ENCODE peak calls at places on chromosomes 12 and 14, in six cellular contexts. One of them, this sample, is unnamed.

GRCh38 chr12:19244312-19244711 is 114.8 kb downstream of the PLEKHA5 start:
- DNase-seq in NCI-H510A treated with DMSO at 0.1 percent for 48 hours: no peak
- DNase-seq in ovary: no peak
- DNase-seq in cardiac fibroblast: no peak
- DNase-seq in activated CD4-positive, alpha-beta T cell treated with anti-CD3 and anti-CD28 coated beads, Interleukin-2, amount 50 U/mL, for 1 hour: no peak
- DNase-seq in activated gamma-delta T cell treated with anti-CD3 and anti-CD28 coated beads, Interleukin-2, amount 50 U/mL, for 16 hours: no peak
- DNase-seq in this sample: peak

GRCh38 chr14:102774391-102775153 is 2.7 kb upstream of the TRAF3 start:
- DNase-seq in ovary: peak
- DNase-seq in activated CD4-positive, alpha-beta T cell treated with anti-CD3 and anti-CD28 coated beads, Interleukin-2, amount 50 U/mL, for 1 hour: peak
- DNase-seq in NCI-H510A treated with DMSO at 0.1 percent for 48 hours: peak
- DNase-seq in activated gamma-delta T cell treated with anti-CD3 and anti-CD28 coated beads, Interleukin-2, amount 50 U/mL, for 16 hours: peak
- DNase-seq in cardiac fibroblast: peak
- DNase-seq in this sample: peak

GRCh38 chr14:101065696-101066694 is 162.5 kb upstream of the RTL1 start:
- DNase-seq in NCI-H510A treated with DMSO at 0.1 percent for 48 hours: no peak
- DNase-seq in activated CD4-positive, alpha-beta T cell treated with anti-CD3 and anti-CD28 coated beads, Interleukin-2, amount 50 U/mL, for 1 hour: no peak
- DNase-seq in ovary: no peak
- DNase-seq in cardiac fibroblast: no peak
- DNase-seq in activated gamma-delta T cell treated with anti-CD3 and anti-CD28 coated beads, Interleukin-2, amount 50 U/mL, for 16 hours: no peak
- DNase-seq in this sample: no peak

GRCh38 chr14:70567791-70568190 is 32.7 kb downstream of the MED6 start:
- DNase-seq in NCI-H510A treated with DMSO at 0.1 percent for 48 hours: peak
- DNase-seq in activated gamma-delta T cell treated with anti-CD3 and anti-CD28 coated beads, Interleukin-2, amount 50 U/mL, for 16 hours: no peak
- DNase-seq in ovary: no peak
- DNase-seq in activated CD4-positive, alpha-beta T cell treated with anti-CD3 and anti-CD28 coated beads, Interleukin-2, amount 50 U/mL, for 1 hour: no peak
- DNase-seq in cardiac fibroblast: peak
- DNase-seq in this sample: peak

GRCh38 chr14:51860164-51860835 is at the start of gene GNG2:
- DNase-seq in activated CD4-positive, alpha-beta T cell treated with anti-CD3 and anti-CD28 coated beads, Interleukin-2, amount 50 U/mL, for 1 hour: peak
- DNase-seq in activated gamma-delta T cell treated with anti-CD3 and anti-CD28 coated beads, Interleukin-2, amount 50 U/mL, for 16 hours: peak
- DNase-seq in NCI-H510A treated with DMSO at 0.1 percent for 48 hours: peak
- DNase-seq in ovary: peak
- DNase-seq in cardiac fibroblast: peak
- DNase-seq in this sample: peak

GRCh38 chr12:16300222-16300621 is 22.7 kb upstream of the SLC15A5 start:
- DNase-seq in cardiac fibroblast: peak
- DNase-seq in NCI-H510A treated with DMSO at 0.1 percent for 48 hours: no peak
- DNase-seq in activated gamma-delta T cell treated with anti-CD3 and anti-CD28 coated beads, Interleukin-2, amount 50 U/mL, for 16 hours: no peak
- DNase-seq in ovary: no peak
- DNase-seq in activated CD4-positive, alpha-beta T cell treated with anti-CD3 and anti-CD28 coated beads, Interleukin-2, amount 50 U/mL, for 1 hour: no peak
- DNase-seq in this sample: no peak

GRCh38 chr12:102833687-102834435 is 83.2 kb downstream of the PAH start:
- DNase-seq in ovary: no peak
- DNase-seq in cardiac fibroblast: peak
- DNase-seq in activated gamma-delta T cell treated with anti-CD3 and anti-CD28 coated beads, Interleukin-2, amount 50 U/mL, for 16 hours: no peak
- DNase-seq in activated CD4-positive, alpha-beta T cell treated with anti-CD3 and anti-CD28 coated beads, Interleukin-2, amount 50 U/mL, for 1 hour: no peak
- DNase-seq in NCI-H510A treated with DMSO at 0.1 percent for 48 hours: no peak
- DNase-seq in this sample: peak

GRCh38 chr12:63276537-63277365 is 125.8 kb upstream of the AVPR1A start:
- DNase-seq in ovary: no peak
- DNase-seq in activated CD4-positive, alpha-beta T cell treated with anti-CD3 and anti-CD28 coated beads, Interleukin-2, amount 50 U/mL, for 1 hour: no peak
- DNase-seq in NCI-H510A treated with DMSO at 0.1 percent for 48 hours: peak
- DNase-seq in cardiac fibroblast: peak
- DNase-seq in activated gamma-delta T cell treated with anti-CD3 and anti-CD28 coated beads, Interleukin-2, amount 50 U/mL, for 16 hours: no peak
- DNase-seq in this sample: peak

GRCh38 chr12:29212682-29213397 is 63.8 kb downstream of the FAR2 start:
- DNase-seq in activated CD4-positive, alpha-beta T cell treated with anti-CD3 and anti-CD28 coated beads, Interleukin-2, amount 50 U/mL, for 1 hour: no peak
- DNase-seq in NCI-H510A treated with DMSO at 0.1 percent for 48 hours: no peak
- DNase-seq in activated gamma-delta T cell treated with anti-CD3 and anti-CD28 coated beads, Interleukin-2, amount 50 U/mL, for 16 hours: no peak
- DNase-seq in cardiac fibroblast: no peak
- DNase-seq in ovary: no peak
- DNase-seq in this sample: no peak

GRCh38 chr14:104518659-104519350 is 60.8 kb upstream of the C14orf180 start:
- DNase-seq in activated gamma-delta T cell treated with anti-CD3 and anti-CD28 coated beads, Interleukin-2, amount 50 U/mL, for 16 hours: no peak
- DNase-seq in ovary: no peak
- DNase-seq in cardiac fibroblast: no peak
- DNase-seq in activated CD4-positive, alpha-beta T cell treated with anti-CD3 and anti-CD28 coated beads, Interleukin-2, amount 50 U/mL, for 1 hour: no peak
- DNase-seq in NCI-H510A treated with DMSO at 0.1 percent for 48 hours: no peak
- DNase-seq in this sample: no peak

GRCh38 chr12:102992720-102993119 is 35.2 kb downstream of the ASCL1 start:
- DNase-seq in activated gamma-delta T cell treated with anti-CD3 and anti-CD28 coated beads, Interleukin-2, amount 50 U/mL, for 16 hours: no peak
- DNase-seq in cardiac fibroblast: no peak
- DNase-seq in activated CD4-positive, alpha-beta T cell treated with anti-CD3 and anti-CD28 coated beads, Interleukin-2, amount 50 U/mL, for 1 hour: no peak
- DNase-seq in NCI-H510A treated with DMSO at 0.1 percent for 48 hours: no peak
- DNase-seq in ovary: no peak
- DNase-seq in this sample: no peak

GRCh38 chr14:70602254-70602653 is 1.8 kb upstream of the MED6 start:
- DNase-seq in activated CD4-positive, alpha-beta T cell treated with anti-CD3 and anti-CD28 coated beads, Interleukin-2, amount 50 U/mL, for 1 hour: no peak
- DNase-seq in activated gamma-delta T cell treated with anti-CD3 and anti-CD28 coated beads, Interleukin-2, amount 50 U/mL, for 16 hours: no peak
- DNase-seq in ovary: no peak
- DNase-seq in NCI-H510A treated with DMSO at 0.1 percent for 48 hours: no peak
- DNase-seq in cardiac fibroblast: no peak
- DNase-seq in this sample: no peak

GRCh38 chr14:104425171-104425681 is 154.3 kb upstream of the C14orf180 start:
- DNase-seq in activated gamma-delta T cell treated with anti-CD3 and anti-CD28 coated beads, Interleukin-2, amount 50 U/mL, for 16 hours: no peak
- DNase-seq in NCI-H510A treated with DMSO at 0.1 percent for 48 hours: no peak
- DNase-seq in cardiac fibroblast: no peak
- DNase-seq in ovary: no peak
- DNase-seq in activated CD4-positive, alpha-beta T cell treated with anti-CD3 and anti-CD28 coated beads, Interleukin-2, amount 50 U/mL, for 1 hour: no peak
- DNase-seq in this sample: no peak

GRCh38 chr12:26749781-26750180 is 83.2 kb downstream of the ITPR2 start:
- DNase-seq in NCI-H510A treated with DMSO at 0.1 percent for 48 hours: peak
- DNase-seq in activated gamma-delta T cell treated with anti-CD3 and anti-CD28 coated beads, Interleukin-2, amount 50 U/mL, for 16 hours: no peak
- DNase-seq in ovary: no peak
- DNase-seq in activated CD4-positive, alpha-beta T cell treated with anti-CD3 and anti-CD28 coated beads, Interleukin-2, amount 50 U/mL, for 1 hour: no peak
- DNase-seq in cardiac fibroblast: no peak
- DNase-seq in this sample: peak

GRCh38 chr14:87152701-87153100 is 840.3 kb downstream of the GALC start:
- DNase-seq in NCI-H510A treated with DMSO at 0.1 percent for 48 hours: no peak
- DNase-seq in cardiac fibroblast: no peak
- DNase-seq in activated gamma-delta T cell treated with anti-CD3 and anti-CD28 coated beads, Interleukin-2, amount 50 U/mL, for 16 hours: no peak
- DNase-seq in ovary: no peak
- DNase-seq in activated CD4-positive, alpha-beta T cell treated with anti-CD3 and anti-CD28 coated beads, Interleukin-2, amount 50 U/mL, for 1 hour: no peak
- DNase-seq in this sample: no peak

GRCh38 chr14:51310453-51311074 is 70.5 kb downstream of the TMX1 start:
- DNase-seq in cardiac fibroblast: peak
- DNase-seq in activated CD4-positive, alpha-beta T cell treated with anti-CD3 and anti-CD28 coated beads, Interleukin-2, amount 50 U/mL, for 1 hour: no peak
- DNase-seq in ovary: no peak
- DNase-seq in activated gamma-delta T cell treated with anti-CD3 and anti-CD28 coated beads, Interleukin-2, amount 50 U/mL, for 16 hours: no peak
- DNase-seq in NCI-H510A treated with DMSO at 0.1 percent for 48 hours: no peak
- DNase-seq in this sample: no peak

GRCh38 chr14:55745906-55746305 is 165.9 kb downstream of the KTN1 start:
- DNase-seq in ovary: no peak
- DNase-seq in NCI-H510A treated with DMSO at 0.1 percent for 48 hours: no peak
- DNase-seq in activated CD4-positive, alpha-beta T cell treated with anti-CD3 and anti-CD28 coated beads, Interleukin-2, amount 50 U/mL, for 1 hour: no peak
- DNase-seq in activated gamma-delta T cell treated with anti-CD3 and anti-CD28 coated beads, Interleukin-2, amount 50 U/mL, for 16 hours: no peak
- DNase-seq in cardiac fibroblast: no peak
- DNase-seq in this sample: no peak

GRCh38 chr14:27199272-27199671 is 601.4 kb upstream of the NOVA1 start:
- DNase-seq in activated CD4-positive, alpha-beta T cell treated with anti-CD3 and anti-CD28 coated beads, Interleukin-2, amount 50 U/mL, for 1 hour: no peak
- DNase-seq in cardiac fibroblast: no peak
- DNase-seq in NCI-H510A treated with DMSO at 0.1 percent for 48 hours: no peak
- DNase-seq in ovary: no peak
- DNase-seq in activated gamma-delta T cell treated with anti-CD3 and anti-CD28 coated beads, Interleukin-2, amount 50 U/mL, for 16 hours: no peak
- DNase-seq in this sample: no peak

GRCh38 chr12:106243620-106244019 is 4.2 kb downstream of the CKAP4 start:
- DNase-seq in cardiac fibroblast: no peak
- DNase-seq in NCI-H510A treated with DMSO at 0.1 percent for 48 hours: no peak
- DNase-seq in ovary: no peak
- DNase-seq in activated CD4-positive, alpha-beta T cell treated with anti-CD3 and anti-CD28 coated beads, Interleukin-2, amount 50 U/mL, for 1 hour: no peak
- DNase-seq in activated gamma-delta T cell treated with anti-CD3 and anti-CD28 coated beads, Interleukin-2, amount 50 U/mL, for 16 hours: no peak
- DNase-seq in this sample: no peak

GRCh38 chr12:30448038-30448437 is 247.6 kb downstream of the IPO8 start:
- DNase-seq in cardiac fibroblast: peak
- DNase-seq in activated CD4-positive, alpha-beta T cell treated with anti-CD3 and anti-CD28 coated beads, Interleukin-2, amount 50 U/mL, for 1 hour: no peak
- DNase-seq in ovary: no peak
- DNase-seq in activated gamma-delta T cell treated with anti-CD3 and anti-CD28 coated beads, Interleukin-2, amount 50 U/mL, for 16 hours: no peak
- DNase-seq in NCI-H510A treated with DMSO at 0.1 percent for 48 hours: no peak
- DNase-seq in this sample: no peak

GRCh38 chr12:110554184-110554583 is 28.9 kb downstream of the PPTC7 start:
- DNase-seq in cardiac fibroblast: no peak
- DNase-seq in ovary: no peak
- DNase-seq in NCI-H510A treated with DMSO at 0.1 percent for 48 hours: no peak
- DNase-seq in activated gamma-delta T cell treated with anti-CD3 and anti-CD28 coated beads, Interleukin-2, amount 50 U/mL, for 16 hours: no peak
- DNase-seq in activated CD4-positive, alpha-beta T cell treated with anti-CD3 and anti-CD28 coated beads, Interleukin-2, amount 50 U/mL, for 1 hour: no peak
- DNase-seq in this sample: no peak

GRCh38 chr14:52342849-52343606 is 28.9 kb downstream of the PTGER2 start:
- DNase-seq in NCI-H510A treated with DMSO at 0.1 percent for 48 hours: no peak
- DNase-seq in activated CD4-positive, alpha-beta T cell treated with anti-CD3 and anti-CD28 coated beads, Interleukin-2, amount 50 U/mL, for 1 hour: no peak
- DNase-seq in ovary: no peak
- DNase-seq in activated gamma-delta T cell treated with anti-CD3 and anti-CD28 coated beads, Interleukin-2, amount 50 U/mL, for 16 hours: no peak
- DNase-seq in cardiac fibroblast: peak
- DNase-seq in this sample: peak

GRCh38 chr12:43937947-43938346 is 102.1 kb downstream of the TMEM117 start:
- DNase-seq in activated CD4-positive, alpha-beta T cell treated with anti-CD3 and anti-CD28 coated beads, Interleukin-2, amount 50 U/mL, for 1 hour: no peak
- DNase-seq in NCI-H510A treated with DMSO at 0.1 percent for 48 hours: no peak
- DNase-seq in activated gamma-delta T cell treated with anti-CD3 and anti-CD28 coated beads, Interleukin-2, amount 50 U/mL, for 16 hours: no peak
- DNase-seq in ovary: no peak
- DNase-seq in cardiac fibroblast: peak
- DNase-seq in this sample: peak

GRCh38 chr12:19451196-19451595 is 11.9 kb downstream of the AEBP2 start:
- DNase-seq in cardiac fibroblast: peak
- DNase-seq in activated gamma-delta T cell treated with anti-CD3 and anti-CD28 coated beads, Interleukin-2, amount 50 U/mL, for 16 hours: no peak
- DNase-seq in NCI-H510A treated with DMSO at 0.1 percent for 48 hours: no peak
- DNase-seq in activated CD4-positive, alpha-beta T cell treated with anti-CD3 and anti-CD28 coated beads, Interleukin-2, amount 50 U/mL, for 1 hour: no peak
- DNase-seq in ovary: no peak
- DNase-seq in this sample: no peak

GRCh38 chr12:55934773-55935172 is 3.8 kb downstream of the DGKA start:
- DNase-seq in activated gamma-delta T cell treated with anti-CD3 and anti-CD28 coated beads, Interleukin-2, amount 50 U/mL, for 16 hours: no peak
- DNase-seq in activated CD4-positive, alpha-beta T cell treated with anti-CD3 and anti-CD28 coated beads, Interleukin-2, amount 50 U/mL, for 1 hour: no peak
- DNase-seq in cardiac fibroblast: no peak
- DNase-seq in ovary: no peak
- DNase-seq in NCI-H510A treated with DMSO at 0.1 percent for 48 hours: no peak
- DNase-seq in this sample: no peak

GRCh38 chr14:59240356-59240755 is 51.9 kb downstream of the DAAM1 start:
- DNase-seq in NCI-H510A treated with DMSO at 0.1 percent for 48 hours: no peak
- DNase-seq in ovary: no peak
- DNase-seq in activated CD4-positive, alpha-beta T cell treated with anti-CD3 and anti-CD28 coated beads, Interleukin-2, amount 50 U/mL, for 1 hour: no peak
- DNase-seq in cardiac fibroblast: no peak
- DNase-seq in activated gamma-delta T cell treated with anti-CD3 and anti-CD28 coated beads, Interleukin-2, amount 50 U/mL, for 16 hours: no peak
- DNase-seq in this sample: no peak

GRCh38 chr12:83389237-83389996 is 702.7 kb downstream of the TMTC2 start:
- DNase-seq in cardiac fibroblast: no peak
- DNase-seq in ovary: no peak
- DNase-seq in activated gamma-delta T cell treated with anti-CD3 and anti-CD28 coated beads, Interleukin-2, amount 50 U/mL, for 16 hours: no peak
- DNase-seq in NCI-H510A treated with DMSO at 0.1 percent for 48 hours: no peak
- DNase-seq in activated CD4-positive, alpha-beta T cell treated with anti-CD3 and anti-CD28 coated beads, Interleukin-2, amount 50 U/mL, for 1 hour: no peak
- DNase-seq in this sample: peak

GRCh38 chr14:98903371-98903770 is 368.6 kb downstream of the BCL11B start:
- DNase-seq in activated gamma-delta T cell treated with anti-CD3 and anti-CD28 coated beads, Interleukin-2, amount 50 U/mL, for 16 hours: no peak
- DNase-seq in ovary: no peak
- DNase-seq in NCI-H510A treated with DMSO at 0.1 percent for 48 hours: no peak
- DNase-seq in activated CD4-positive, alpha-beta T cell treated with anti-CD3 and anti-CD28 coated beads, Interleukin-2, amount 50 U/mL, for 1 hour: no peak
- DNase-seq in cardiac fibroblast: no peak
- DNase-seq in this sample: peak

GRCh38 chr14:85527458-85527857 is 2.5 kb upstream of the FLRT2 start:
- DNase-seq in cardiac fibroblast: peak
- DNase-seq in activated CD4-positive, alpha-beta T cell treated with anti-CD3 and anti-CD28 coated beads, Interleukin-2, amount 50 U/mL, for 1 hour: no peak
- DNase-seq in activated gamma-delta T cell treated with anti-CD3 and anti-CD28 coated beads, Interleukin-2, amount 50 U/mL, for 16 hours: no peak
- DNase-seq in NCI-H510A treated with DMSO at 0.1 percent for 48 hours: no peak
- DNase-seq in ovary: no peak
- DNase-seq in this sample: peak

GRCh38 chr12:116539361-116539771 is 19.8 kb upstream of the MAP1LC3B2 start:
- DNase-seq in cardiac fibroblast: peak
- DNase-seq in activated CD4-positive, alpha-beta T cell treated with anti-CD3 and anti-CD28 coated beads, Interleukin-2, amount 50 U/mL, for 1 hour: no peak
- DNase-seq in activated gamma-delta T cell treated with anti-CD3 and anti-CD28 coated beads, Interleukin-2, amount 50 U/mL, for 16 hours: no peak
- DNase-seq in NCI-H510A treated with DMSO at 0.1 percent for 48 hours: peak
- DNase-seq in ovary: no peak
- DNase-seq in this sample: peak

GRCh38 chr12:124866195-124866882 is 2.7 kb upstream of the SCARB1 start:
- DNase-seq in ovary: no peak
- DNase-seq in activated CD4-positive, alpha-beta T cell treated with anti-CD3 and anti-CD28 coated beads, Interleukin-2, amount 50 U/mL, for 1 hour: no peak
- DNase-seq in activated gamma-delta T cell treated with anti-CD3 and anti-CD28 coated beads, Interleukin-2, amount 50 U/mL, for 16 hours: no peak
- DNase-seq in NCI-H510A treated with DMSO at 0.1 percent for 48 hours: no peak
- DNase-seq in cardiac fibroblast: no peak
- DNase-seq in this sample: no peak

GRCh38 chr14:53619625-53620324 is 336.9 kb downstream of the BMP4 start:
- DNase-seq in NCI-H510A treated with DMSO at 0.1 percent for 48 hours: no peak
- DNase-seq in activated CD4-positive, alpha-beta T cell treated with anti-CD3 and anti-CD28 coated beads, Interleukin-2, amount 50 U/mL, for 1 hour: no peak
- DNase-seq in cardiac fibroblast: peak
- DNase-seq in ovary: no peak
- DNase-seq in activated gamma-delta T cell treated with anti-CD3 and anti-CD28 coated beads, Interleukin-2, amount 50 U/mL, for 16 hours: no peak
- DNase-seq in this sample: no peak

GRCh38 chr14:88597038-88597437 is 34.2 kb downstream of the ZC3H14 start:
- DNase-seq in activated gamma-delta T cell treated with anti-CD3 and anti-CD28 coated beads, Interleukin-2, amount 50 U/mL, for 16 hours: no peak
- DNase-seq in cardiac fibroblast: no peak
- DNase-seq in ovary: no peak
- DNase-seq in NCI-H510A treated with DMSO at 0.1 percent for 48 hours: no peak
- DNase-seq in activated CD4-positive, alpha-beta T cell treated with anti-CD3 and anti-CD28 coated beads, Interleukin-2, amount 50 U/mL, for 1 hour: no peak
- DNase-seq in this sample: no peak

GRCh38 chr14:73784065-73784987 is 67.3 kb upstream of the PTGR2 start:
- DNase-seq in ovary: no peak
- DNase-seq in cardiac fibroblast: peak
- DNase-seq in activated gamma-delta T cell treated with anti-CD3 and anti-CD28 coated beads, Interleukin-2, amount 50 U/mL, for 16 hours: no peak
- DNase-seq in activated CD4-positive, alpha-beta T cell treated with anti-CD3 and anti-CD28 coated beads, Interleukin-2, amount 50 U/mL, for 1 hour: no peak
- DNase-seq in NCI-H510A treated with DMSO at 0.1 percent for 48 hours: no peak
- DNase-seq in this sample: peak

GRCh38 chr14:23296012-23296777 is 6.5 kb downstream of the PPP1R3E start:
- DNase-seq in activated CD4-positive, alpha-beta T cell treated with anti-CD3 and anti-CD28 coated beads, Interleukin-2, amount 50 U/mL, for 1 hour: no peak
- DNase-seq in NCI-H510A treated with DMSO at 0.1 percent for 48 hours: no peak
- DNase-seq in activated gamma-delta T cell treated with anti-CD3 and anti-CD28 coated beads, Interleukin-2, amount 50 U/mL, for 16 hours: no peak
- DNase-seq in cardiac fibroblast: no peak
- DNase-seq in ovary: no peak
- DNase-seq in this sample: no peak

GRCh38 chr14:58272589-58273372 is 25.6 kb upstream of the ARID4A start:
- DNase-seq in ovary: no peak
- DNase-seq in activated gamma-delta T cell treated with anti-CD3 and anti-CD28 coated beads, Interleukin-2, amount 50 U/mL, for 16 hours: no peak
- DNase-seq in NCI-H510A treated with DMSO at 0.1 percent for 48 hours: no peak
- DNase-seq in activated CD4-positive, alpha-beta T cell treated with anti-CD3 and anti-CD28 coated beads, Interleukin-2, amount 50 U/mL, for 1 hour: no peak
- DNase-seq in cardiac fibroblast: peak
- DNase-seq in this sample: peak

GRCh38 chr14:61362072-61362750 is 40.8 kb downstream of the PRKCH start:
- DNase-seq in cardiac fibroblast: no peak
- DNase-seq in activated gamma-delta T cell treated with anti-CD3 and anti-CD28 coated beads, Interleukin-2, amount 50 U/mL, for 16 hours: no peak
- DNase-seq in NCI-H510A treated with DMSO at 0.1 percent for 48 hours: no peak
- DNase-seq in ovary: no peak
- DNase-seq in activated CD4-positive, alpha-beta T cell treated with anti-CD3 and anti-CD28 coated beads, Interleukin-2, amount 50 U/mL, for 1 hour: no peak
- DNase-seq in this sample: no peak